ENCODE peak calls at places on chromosomes 4 and X, in seven cellular contexts. X is GM12865, A is thoracic aorta, G is AG10803, V is fibroblast of mammary gland, Y is HepG2, O is lower lobe of right lung. N is an unnamed sample.

GRCh38 chrX:57929373-57929772 is 19.1 kb upstream of the ZXDA start:
- DNase-seq in Y (peak; percentile 2), A (no peak), O (no peak), X (peak; percentile 10), G (peak; percentile 36), V (peak; percentile 25), N (no peak)

GRCh38 chrX:107676559-107677378 is 48.5 kb downstream of the PRPS1 start:
- DNase-seq in O (peak; percentile 93), G (peak; percentile 88), V (peak; percentile 97), X (no peak), A (peak; percentile 57), Y (no peak), N (peak; percentile 74)

GRCh38 chr4:10077101-10077491 is 39.5 kb downstream of the WDR1 start:
- DNase-seq in G (no peak), O (no peak), A (no peak), X (no peak), V (no peak), Y (no peak), N (no peak)

GRCh38 chr4:75004755-75005668 is 72.1 kb downstream of the PARM1 start:
- DNase-seq in A (no peak), Y (no peak), V (no peak), O (no peak), G (no peak), X (peak; percentile 86), N (no peak)

GRCh38 chr4:3338976-3339531 is 46.2 kb downstream of the RGS12 start:
- DNase-seq in O (no peak), V (no peak), X (no peak), A (no peak), Y (no peak), G (no peak), N (no peak)

GRCh38 chrX:10055430-10055829 is 88.3 kb downstream of the CLDN34 start:
- DNase-seq in X (no peak), V (no peak), Y (no peak), O (no peak), A (no peak), G (no peak), N (no peak)

GRCh38 chr4:762211-763190 is 56.9 kb downstream of the PCGF3 start:
- DNase-seq in Y (peak; percentile 58), O (peak; percentile 28), V (peak; percentile 27), G (no peak), A (no peak), X (no peak), N (no peak)

GRCh38 chr4:98583265-98583664 is 75.1 kb downstream of the TSPAN5 start:
- DNase-seq in X (no peak), Y (no peak), G (no peak), O (no peak), V (no peak), A (no peak), N (no peak)

GRCh38 chr4:63349674-63350025 is 1059.6 kb downstream of the TECRL start:
- DNase-seq in A (no peak), X (no peak), G (no peak), Y (no peak), V (no peak), O (peak; percentile 34), N (no peak)

GRCh38 chr4:168551211-168551610 is 54.4 kb downstream of the PALLD start:
- DNase-seq in V (peak; percentile 87), X (no peak), A (no peak), O (no peak), Y (no peak), G (peak; percentile 92), N (no peak)

GRCh38 chr4:47406408-47406807 is 57.1 kb downstream of the COMMD8 start:
- DNase-seq in O (no peak), Y (no peak), V (no peak), G (no peak), A (no peak), X (no peak), N (no peak)

GRCh38 chr4:125582302-125582701 is 267.5 kb downstream of the FAT4 start:
- DNase-seq in Y (no peak), V (peak; percentile 23), A (no peak), O (no peak), X (no peak), G (peak; percentile 5), N (no peak)

GRCh38 chrX:70421618-70422017 is 1.5 kb upstream of the GDPD2 start:
- DNase-seq in G (no peak), A (no peak), Y (no peak), O (no peak), X (no peak), V (no peak), N (no peak)

GRCh38 chrX:153598541-153599191 is at the start of gene CCNQ:
- DNase-seq in G (peak; percentile 22), A (no peak), O (peak; percentile 53), X (peak; percentile 36), V (peak; percentile 14), Y (no peak), N (no peak)

GRCh38 chrX:1134976-1135375 is 77.5 kb downstream of the CRLF2 start:
- DNase-seq in A (no peak), V (no peak), X (no peak), G (no peak), Y (no peak), O (no peak), N (no peak)

GRCh38 chr4:38166768-38167167 is 206.6 kb downstream of the PTTG2 start:
- DNase-seq in G (no peak), X (no peak), O (no peak), A (no peak), V (no peak), Y (no peak), N (no peak)

GRCh38 chrX:29042341-29042740 is 455.1 kb downstream of the IL1RAPL1 start:
- DNase-seq in X (no peak), G (no peak), Y (no peak), O (no peak), A (no peak), V (no peak), N (no peak)

GRCh38 chr4:135371137-135371536 is 1169.5 kb upstream of the PABPC4L start:
- DNase-seq in A (no peak), X (peak; percentile 38), G (no peak), V (no peak), O (no peak), Y (peak; percentile 15), N (no peak)

GRCh38 chr4:100075486-100076270 is 114.6 kb downstream of the DDIT4L start:
- DNase-seq in X (no peak), G (no peak), A (no peak), Y (no peak), O (no peak), V (no peak), N (no peak)

GRCh38 chr4:187258651-187259401 is 535.2 kb upstream of the FAT1 start:
- DNase-seq in O (no peak), V (no peak), X (no peak), Y (no peak), G (no peak), A (no peak), N (no peak)

DNA sequence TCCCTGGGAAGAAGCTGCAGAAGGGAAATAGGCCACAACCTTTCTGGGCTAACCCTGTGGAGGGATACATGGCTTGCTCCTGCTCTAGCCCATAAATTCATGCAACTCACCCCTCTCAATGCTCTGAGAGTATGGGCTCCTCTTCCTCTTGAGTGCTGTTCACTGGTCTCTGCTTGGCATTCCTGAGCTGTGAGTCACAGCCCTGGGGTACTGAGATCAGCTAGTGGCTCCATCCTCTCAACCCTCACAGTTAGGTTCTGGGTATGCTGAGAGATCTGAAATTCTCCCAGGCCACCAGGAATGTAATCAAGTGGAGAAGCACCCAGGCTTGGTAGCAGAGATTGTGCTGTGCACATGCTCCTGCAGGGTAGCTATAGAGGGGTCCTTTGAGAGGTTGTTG is 60.6 kb upstream of the SPANXN2 start:
- DNase-seq in V (peak; percentile 13), A (no peak), O (no peak), X (no peak), Y (no peak), G (peak; percentile 32), N (no peak)
- TF ChIP-seq CTCF in V (no peak), A (no peak), O (no peak), X (no peak), Y (no peak), G (no peak), N (no peak)

DNA sequence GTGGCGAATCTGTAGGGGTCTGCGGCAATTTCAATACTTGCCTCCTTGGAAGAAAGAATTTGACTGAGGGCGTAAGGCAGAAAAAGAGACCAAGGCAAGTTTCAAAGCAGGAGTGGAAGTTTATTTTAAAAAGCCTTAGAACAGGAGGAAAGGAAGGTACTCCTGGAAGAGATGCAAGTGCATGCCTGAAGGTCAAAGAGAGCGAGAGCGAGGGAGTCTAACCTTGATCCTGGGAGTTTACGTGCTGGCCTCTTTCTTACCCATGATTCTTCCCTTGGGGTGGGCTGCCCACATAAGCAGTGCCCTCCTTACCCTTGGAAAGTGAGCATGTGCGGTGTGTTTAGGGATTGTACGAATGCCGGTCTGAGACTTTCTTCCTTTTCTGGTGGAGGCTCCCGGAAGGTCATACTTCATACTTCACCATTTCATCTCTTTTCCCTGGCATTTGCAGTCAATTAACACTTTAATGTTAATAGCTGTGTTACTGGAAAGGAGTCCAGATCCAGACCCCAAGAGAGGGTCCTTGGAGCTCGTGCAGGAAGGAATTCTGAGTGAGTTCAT is 40.0 kb downstream of the ARSD start:
- DNase-seq in O (no peak), A (no peak), G (no peak), Y (no peak), X (no peak), V (no peak), N (no peak)
- H3K4me3 ChIP-seq in O (peak overlapping the region; percentile 48), A (peak overlapping the region; percentile 71), G (peak overlapping the region; percentile 56), Y (no peak overlapping the region), X (peak overlapping the region; percentile 51), V (peak overlapping the region; percentile 36), N (no peak overlapping the region)

DNA sequence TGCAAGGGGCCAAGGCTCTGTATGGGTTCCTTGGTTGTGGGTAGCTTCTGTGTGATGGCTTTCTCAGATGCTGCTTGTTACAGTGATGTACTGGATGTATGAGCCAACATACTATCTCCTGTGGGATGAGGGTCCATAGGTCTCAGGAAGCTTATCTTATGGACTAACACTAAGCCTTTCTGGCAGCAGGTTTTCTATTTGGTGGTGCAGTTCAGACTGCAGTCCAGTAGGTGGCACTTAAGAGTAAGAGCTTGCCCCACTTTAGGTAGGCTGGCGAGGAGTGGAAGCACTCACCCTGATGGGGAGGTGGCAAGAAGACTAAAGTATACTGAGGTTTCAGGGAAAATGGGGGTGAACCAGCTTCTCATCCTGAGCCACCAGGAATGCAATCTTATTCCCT is 306.7 kb upstream of the MAOA start:
- DNase-seq in O (no peak), G (peak; percentile 25), Y (peak; percentile 44), V (peak; percentile 41), A (no peak), X (peak; percentile 65), N (peak; percentile 21)
- TF ChIP-seq CTCF in O (peak; percentile 53), G (peak; percentile 60), Y (peak; percentile 68), V (peak; percentile 74), A (no peak), X (peak; percentile 60), N (peak; percentile 70)

DNA sequence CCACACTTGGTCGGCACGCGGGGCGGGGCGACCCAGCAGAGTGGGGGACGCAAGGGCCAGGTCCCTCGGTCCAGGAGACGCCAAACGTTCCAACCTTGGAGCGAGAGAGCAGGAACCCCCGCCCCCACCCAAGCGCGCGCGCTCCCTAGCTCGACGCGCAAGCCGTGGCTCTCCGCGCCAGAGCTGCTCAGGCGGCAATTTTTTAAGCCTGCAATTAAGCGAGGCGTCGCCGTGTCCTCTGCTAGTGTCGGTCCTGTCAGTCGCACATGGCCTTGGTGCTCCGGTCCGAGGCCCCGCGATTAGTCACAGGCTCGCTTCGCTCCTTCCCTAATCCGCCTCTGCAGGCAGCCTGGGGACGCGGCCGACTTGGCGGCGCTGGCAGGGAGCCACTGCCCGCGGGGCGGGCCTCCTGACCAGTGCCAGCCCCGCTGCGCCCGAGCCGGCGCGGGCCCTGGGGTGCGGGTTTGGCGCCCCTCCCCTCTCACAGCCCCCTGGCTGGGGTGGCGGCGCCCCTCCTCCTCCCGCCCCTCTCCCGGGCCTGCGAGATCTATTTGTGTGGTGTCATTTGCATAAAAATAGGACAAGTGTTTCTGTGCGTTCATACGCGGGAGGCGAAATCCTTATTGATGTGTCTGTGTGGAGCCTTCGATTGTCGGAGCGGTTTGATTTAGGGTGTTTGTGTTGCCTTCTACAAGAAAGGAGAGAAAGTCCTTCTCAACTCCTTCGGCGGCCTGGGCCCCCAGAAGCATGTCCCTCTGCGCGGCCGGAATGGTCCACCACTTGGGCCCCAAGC is 9.7 kb upstream of the BCOR start:
- DNase-seq in V (no peak), X (peak; percentile 63), Y (no peak), A (no peak), G (no peak), O (peak; percentile 81), N (no peak)
- H3K4me3 ChIP-seq in V (no peak overlapping the region), X (peak overlapping the region; percentile 87), Y (no peak overlapping the region), A (peak overlapping the region; percentile 79), G (no peak overlapping the region), O (peak overlapping the region; percentile 61), N (no peak overlapping the region)

N was measured in LNCaP clone FGC.